ENCODE peak calls at places on chromosomes 3 and 15, in ten cellular contexts. One of them, this sample, is unnamed.

GRCh38 chr15:38768970-38769369 is 204.4 kb upstream of the RASGRP1 start:
- DNase-seq in heart right ventricle: no peak
- DNase-seq in A549: no peak
- DNase-seq in sigmoid colon: no peak
- DNase-seq in SK-N-SH: no peak
- DNase-seq in PC-9: no peak
- DNase-seq in PC-3: peak
- DNase-seq in transverse colon: no peak
- DNase-seq in thoracic aorta: no peak
- DNase-seq in lower lobe of right lung: no peak
- DNase-seq in this sample: no peak

GRCh38 chr15:57183614-57184344 is 192.5 kb upstream of the CGNL1 start:
- DNase-seq in thoracic aorta: no peak
- DNase-seq in transverse colon: no peak
- DNase-seq in SK-N-SH: no peak
- DNase-seq in lower lobe of right lung: no peak
- DNase-seq in sigmoid colon: no peak
- DNase-seq in heart right ventricle: no peak
- DNase-seq in A549: no peak
- DNase-seq in PC-9: no peak
- DNase-seq in PC-3: no peak
- DNase-seq in this sample: no peak

GRCh38 chr3:134330895-134331810 is 43.1 kb downstream of the AMOTL2 start:
- DNase-seq in SK-N-SH: no peak
- DNase-seq in thoracic aorta: no peak
- DNase-seq in transverse colon: no peak
- DNase-seq in PC-3: peak
- DNase-seq in PC-9: peak
- DNase-seq in lower lobe of right lung: no peak
- DNase-seq in heart right ventricle: no peak
- DNase-seq in A549: no peak
- DNase-seq in sigmoid colon: peak
- DNase-seq in this sample: peak

GRCh38 chr15:83960192-83960829 is 275.3 kb upstream of the GOLGA6L4 start:
- DNase-seq in heart right ventricle: no peak
- DNase-seq in A549: no peak
- DNase-seq in PC-3: no peak
- DNase-seq in thoracic aorta: no peak
- DNase-seq in transverse colon: no peak
- DNase-seq in lower lobe of right lung: no peak
- DNase-seq in SK-N-SH: no peak
- DNase-seq in PC-9: no peak
- DNase-seq in sigmoid colon: no peak
- DNase-seq in this sample: no peak

GRCh38 chr3:134201201-134202130 is 49.2 kb downstream of the RYK start:
- DNase-seq in SK-N-SH: no peak
- DNase-seq in transverse colon: no peak
- DNase-seq in heart right ventricle: no peak
- DNase-seq in PC-9: peak
- DNase-seq in sigmoid colon: no peak
- DNase-seq in thoracic aorta: no peak
- DNase-seq in lower lobe of right lung: no peak
- DNase-seq in PC-3: peak
- DNase-seq in A549: no peak
- DNase-seq in this sample: peak

GRCh38 chr15:27392163-27392562 is 421.2 kb downstream of the GABRG3 start:
- DNase-seq in heart right ventricle: no peak
- DNase-seq in SK-N-SH: no peak
- DNase-seq in sigmoid colon: no peak
- DNase-seq in thoracic aorta: no peak
- DNase-seq in PC-3: no peak
- DNase-seq in PC-9: no peak
- DNase-seq in transverse colon: no peak
- DNase-seq in A549: no peak
- DNase-seq in lower lobe of right lung: no peak
- DNase-seq in this sample: no peak

GRCh38 chr15:68376447-68377060 is 55.4 kb downstream of the ITGA11 start:
- DNase-seq in thoracic aorta: no peak
- DNase-seq in PC-3: no peak
- DNase-seq in sigmoid colon: peak
- DNase-seq in SK-N-SH: no peak
- DNase-seq in PC-9: no peak
- DNase-seq in lower lobe of right lung: no peak
- DNase-seq in A549: no peak
- DNase-seq in heart right ventricle: no peak
- DNase-seq in transverse colon: no peak
- DNase-seq in this sample: no peak

GRCh38 chr3:141714671-141715070 is 23.4 kb upstream of the RNF7 start:
- DNase-seq in sigmoid colon: no peak
- DNase-seq in thoracic aorta: no peak
- DNase-seq in A549: no peak
- DNase-seq in PC-3: no peak
- DNase-seq in transverse colon: no peak
- DNase-seq in PC-9: no peak
- DNase-seq in heart right ventricle: no peak
- DNase-seq in SK-N-SH: no peak
- DNase-seq in lower lobe of right lung: no peak
- DNase-seq in this sample: no peak

DNA sequence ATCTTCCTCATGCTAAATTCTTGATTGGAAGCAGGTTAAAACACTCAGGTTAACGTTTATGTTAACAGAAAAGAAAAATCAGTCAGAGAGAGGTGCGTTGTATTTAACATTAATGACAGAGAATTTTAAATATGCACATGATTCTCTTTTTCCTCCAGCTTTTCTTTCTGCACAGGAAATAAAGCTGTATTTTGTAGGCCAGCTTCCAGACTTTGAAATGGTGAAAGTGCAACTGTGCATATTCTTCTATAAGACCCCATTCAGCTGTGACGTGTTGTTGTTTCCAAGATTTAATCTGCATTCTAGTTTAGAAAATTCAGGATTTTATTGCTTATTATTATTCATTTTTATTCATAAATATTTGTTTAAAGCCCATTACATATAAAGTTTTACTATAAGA is 11.8 kb downstream of the MBNL1 start:
- DNase-seq in PC-9: no peak
- DNase-seq in SK-N-SH: no peak
- DNase-seq in heart right ventricle: no peak
- DNase-seq in lower lobe of right lung: no peak
- DNase-seq in PC-3: no peak
- DNase-seq in sigmoid colon: no peak
- DNase-seq in transverse colon: no peak
- DNase-seq in A549: no peak
- DNase-seq in thoracic aorta: no peak
- DNase-seq in this sample: no peak
- H3K27ac ChIP-seq in PC-9: no peak
- H3K27ac ChIP-seq in SK-N-SH: no peak
- H3K27ac ChIP-seq in heart right ventricle: peak
- H3K27ac ChIP-seq in lower lobe of right lung: no peak
- H3K27ac ChIP-seq in PC-3: no peak
- H3K27ac ChIP-seq in sigmoid colon: peak
- H3K27ac ChIP-seq in transverse colon: peak
- H3K27ac ChIP-seq in A549: no peak
- H3K27ac ChIP-seq in thoracic aorta: peak
- H3K27ac ChIP-seq in this sample: no peak

DNA sequence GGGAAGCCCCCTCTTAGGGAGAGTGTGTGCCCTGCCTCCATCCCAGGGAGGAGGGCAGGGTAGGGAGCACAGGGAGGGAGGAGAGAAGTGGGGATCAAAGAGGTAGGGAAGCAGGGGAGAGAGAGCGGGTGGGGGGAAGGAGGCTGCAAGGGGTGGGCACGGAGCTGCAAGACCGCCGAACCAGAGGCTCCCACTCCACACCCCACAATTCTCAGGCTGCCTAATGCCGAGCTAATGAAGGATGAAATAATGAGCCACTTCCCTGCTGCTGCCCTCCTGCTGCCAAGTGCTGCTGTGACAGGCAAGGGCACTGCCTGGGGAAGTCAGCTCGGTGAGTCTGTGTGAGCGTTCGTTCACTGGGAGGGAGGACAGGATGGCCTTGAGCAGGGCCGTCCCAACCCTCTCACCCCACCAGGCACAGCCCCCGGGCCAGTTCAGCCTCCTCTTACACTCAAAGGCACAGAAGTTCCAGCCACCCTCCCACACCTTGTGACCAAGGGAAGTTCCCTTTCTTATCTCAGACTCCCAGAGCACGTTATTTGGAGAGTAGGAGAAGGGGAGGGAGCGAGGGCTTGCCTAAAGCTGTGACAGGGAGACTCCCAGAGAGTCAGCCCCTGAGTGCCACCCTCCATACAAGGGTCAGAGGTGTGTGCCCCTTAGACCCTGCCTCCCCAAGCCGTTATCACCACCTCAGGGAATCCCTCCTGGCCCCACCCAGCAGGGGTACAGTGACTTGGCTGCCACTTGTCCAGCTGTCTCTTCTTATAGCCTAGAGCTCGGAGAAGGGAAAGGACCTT is 12.4 kb downstream of the GLYCTK start:
- DNase-seq in thoracic aorta: no peak
- DNase-seq in lower lobe of right lung: peak
- DNase-seq in PC-9: no peak
- DNase-seq in sigmoid colon: no peak
- DNase-seq in A549: no peak
- DNase-seq in heart right ventricle: peak
- DNase-seq in transverse colon: no peak
- DNase-seq in PC-3: peak
- DNase-seq in SK-N-SH: peak
- DNase-seq in this sample: no peak
- TF ChIP-seq CTCF in thoracic aorta: no peak
- TF ChIP-seq CTCF in lower lobe of right lung: peak
- TF ChIP-seq CTCF in PC-9: no peak
- TF ChIP-seq CTCF in sigmoid colon: no peak
- TF ChIP-seq CTCF in A549: no peak
- TF ChIP-seq CTCF in heart right ventricle: peak
- TF ChIP-seq CTCF in transverse colon: no peak
- TF ChIP-seq CTCF in PC-3: peak
- TF ChIP-seq CTCF in SK-N-SH: peak
- TF ChIP-seq CTCF in this sample: no peak

GRCh38 chr3:160126046-160126445 is 99.2 kb upstream of the C3orf80 start:
- DNase-seq in heart right ventricle: no peak
- DNase-seq in lower lobe of right lung: no peak
- DNase-seq in PC-3: no peak
- DNase-seq in PC-9: no peak
- DNase-seq in A549: no peak
- DNase-seq in SK-N-SH: no peak
- DNase-seq in sigmoid colon: no peak
- DNase-seq in thoracic aorta: no peak
- DNase-seq in transverse colon: no peak
- DNase-seq in this sample: no peak

GRCh38 chr3:160128086-160128485 is 97.1 kb upstream of the C3orf80 start:
- DNase-seq in PC-9: no peak
- DNase-seq in A549: no peak
- DNase-seq in SK-N-SH: no peak
- DNase-seq in sigmoid colon: no peak
- DNase-seq in transverse colon: no peak
- DNase-seq in heart right ventricle: no peak
- DNase-seq in lower lobe of right lung: no peak
- DNase-seq in PC-3: no peak
- DNase-seq in thoracic aorta: no peak
- DNase-seq in this sample: no peak

GRCh38 chr3:160126761-160127160 is 98.5 kb upstream of the C3orf80 start:
- DNase-seq in SK-N-SH: no peak
- DNase-seq in thoracic aorta: no peak
- DNase-seq in transverse colon: no peak
- DNase-seq in PC-9: no peak
- DNase-seq in PC-3: no peak
- DNase-seq in heart right ventricle: no peak
- DNase-seq in sigmoid colon: no peak
- DNase-seq in A549: no peak
- DNase-seq in lower lobe of right lung: no peak
- DNase-seq in this sample: no peak

GRCh38 chr3:160125188-160125587 is 100.0 kb upstream of the C3orf80 start:
- DNase-seq in A549: no peak
- DNase-seq in thoracic aorta: no peak
- DNase-seq in transverse colon: no peak
- DNase-seq in SK-N-SH: no peak
- DNase-seq in PC-3: no peak
- DNase-seq in heart right ventricle: no peak
- DNase-seq in PC-9: no peak
- DNase-seq in sigmoid colon: no peak
- DNase-seq in lower lobe of right lung: no peak
- DNase-seq in this sample: no peak

GRCh38 chr3:160127308-160127707 is 97.9 kb upstream of the C3orf80 start:
- DNase-seq in lower lobe of right lung: no peak
- DNase-seq in PC-3: peak
- DNase-seq in SK-N-SH: no peak
- DNase-seq in transverse colon: no peak
- DNase-seq in thoracic aorta: no peak
- DNase-seq in A549: no peak
- DNase-seq in heart right ventricle: no peak
- DNase-seq in PC-9: no peak
- DNase-seq in sigmoid colon: no peak
- DNase-seq in this sample: no peak
- H3K27ac ChIP-seq in lower lobe of right lung: no peak
- H3K27ac ChIP-seq in PC-3: no peak
- H3K27ac ChIP-seq in SK-N-SH: no peak
- H3K27ac ChIP-seq in transverse colon: no peak
- H3K27ac ChIP-seq in thoracic aorta: no peak
- H3K27ac ChIP-seq in A549: peak
- H3K27ac ChIP-seq in heart right ventricle: no peak
- H3K27ac ChIP-seq in PC-9: no peak
- H3K27ac ChIP-seq in sigmoid colon: no peak
- H3K27ac ChIP-seq in this sample: no peak

GRCh38 chr15:42919794-42920280 is 741 bp downstream of the TTBK2 start:
- DNase-seq in lower lobe of right lung: no peak
- DNase-seq in A549: no peak
- DNase-seq in heart right ventricle: no peak
- DNase-seq in thoracic aorta: no peak
- DNase-seq in transverse colon: peak
- DNase-seq in SK-N-SH: peak
- DNase-seq in PC-3: peak
- DNase-seq in PC-9: no peak
- DNase-seq in sigmoid colon: peak
- DNase-seq in this sample: no peak

GRCh38 chr15:42919308-42919707 is 1.3 kb downstream of the TTBK2 start:
- DNase-seq in PC-9: no peak
- DNase-seq in SK-N-SH: peak
- DNase-seq in thoracic aorta: no peak
- DNase-seq in lower lobe of right lung: no peak
- DNase-seq in A549: no peak
- DNase-seq in transverse colon: no peak
- DNase-seq in PC-3: no peak
- DNase-seq in sigmoid colon: no peak
- DNase-seq in heart right ventricle: no peak
- DNase-seq in this sample: no peak

GRCh38 chr15:42918047-42918446 is 2.5 kb downstream of the TTBK2 start:
- DNase-seq in PC-9: no peak
- DNase-seq in PC-3: no peak
- DNase-seq in lower lobe of right lung: no peak
- DNase-seq in SK-N-SH: no peak
- DNase-seq in heart right ventricle: no peak
- DNase-seq in A549: no peak
- DNase-seq in thoracic aorta: no peak
- DNase-seq in sigmoid colon: no peak
- DNase-seq in transverse colon: no peak
- DNase-seq in this sample: no peak

GRCh38 chr15:42921049-42921731 is 612 bp upstream of the TTBK2 start:
- DNase-seq in lower lobe of right lung: no peak
- DNase-seq in transverse colon: peak
- DNase-seq in A549: no peak
- DNase-seq in thoracic aorta: no peak
- DNase-seq in SK-N-SH: peak
- DNase-seq in PC-3: no peak
- DNase-seq in sigmoid colon: peak
- DNase-seq in heart right ventricle: peak
- DNase-seq in PC-9: no peak
- DNase-seq in this sample: no peak

GRCh38 chr15:42920281-42921048 is at the start of gene TTBK2:
- DNase-seq in PC-3: peak
- DNase-seq in sigmoid colon: peak
- DNase-seq in SK-N-SH: peak
- DNase-seq in lower lobe of right lung: peak
- DNase-seq in transverse colon: peak
- DNase-seq in heart right ventricle: peak
- DNase-seq in PC-9: peak
- DNase-seq in A549: peak
- DNase-seq in thoracic aorta: peak
- DNase-seq in this sample: peak
- TF ChIP-seq CTCF in PC-3: no peak
- TF ChIP-seq CTCF in sigmoid colon: no peak
- TF ChIP-seq CTCF in SK-N-SH: no peak
- TF ChIP-seq CTCF in lower lobe of right lung: peak
- TF ChIP-seq CTCF in transverse colon: no peak
- TF ChIP-seq CTCF in heart right ventricle: no peak
- TF ChIP-seq CTCF in PC-9: no peak
- TF ChIP-seq CTCF in A549: no peak
- TF ChIP-seq CTCF in thoracic aorta: no peak
- TF ChIP-seq CTCF in this sample: no peak